ENCODE peak calls at places on chromosomes 1 and 21, in eight cellular contexts. One of them, this sample, is unnamed. For H3K4me1, the result is how much of the 10 kb centered on the place peaks cover.

GRCh38 chr1:88302843-88303486 is 381.1 kb upstream of the PKN2 start:
- DNase-seq in adipocyte: peak
- DNase-seq in tibial nerve: no peak
- DNase-seq in right lobe of liver: no peak
- DNase-seq in tibial artery: no peak
- DNase-seq in lower lobe of right lung: no peak
- DNase-seq in aorta: no peak
- DNase-seq in naive thymus-derived CD4-positive, alpha-beta T cell: no peak
- DNase-seq in this sample: no peak

GRCh38 chr1:180363596-180363995 is 133.5 kb downstream of the LHX4 start:
- DNase-seq in tibial nerve: no peak
- DNase-seq in naive thymus-derived CD4-positive, alpha-beta T cell: no peak
- DNase-seq in aorta: no peak
- DNase-seq in adipocyte: no peak
- DNase-seq in right lobe of liver: no peak
- DNase-seq in tibial artery: no peak
- DNase-seq in lower lobe of right lung: no peak
- DNase-seq in this sample: no peak

GRCh38 chr1:228096416-228097332 is 6.5 kb downstream of the C1orf35 start:
- DNase-seq in tibial artery: peak
- DNase-seq in lower lobe of right lung: no peak
- DNase-seq in aorta: no peak
- DNase-seq in tibial nerve: no peak
- DNase-seq in naive thymus-derived CD4-positive, alpha-beta T cell: no peak
- DNase-seq in right lobe of liver: no peak
- DNase-seq in adipocyte: no peak
- DNase-seq in this sample: no peak

GRCh38 chr1:39491146-39491921 is at the start of gene BMP8A:
- DNase-seq in tibial nerve: no peak
- DNase-seq in naive thymus-derived CD4-positive, alpha-beta T cell: peak
- DNase-seq in adipocyte: peak
- DNase-seq in right lobe of liver: peak
- DNase-seq in tibial artery: peak
- DNase-seq in aorta: peak
- DNase-seq in lower lobe of right lung: peak
- DNase-seq in this sample: peak

GRCh38 chr1:42943166-42943565 is 15.5 kb downstream of the SLC2A1 start:
- DNase-seq in naive thymus-derived CD4-positive, alpha-beta T cell: peak
- DNase-seq in right lobe of liver: peak
- DNase-seq in aorta: no peak
- DNase-seq in lower lobe of right lung: peak
- DNase-seq in adipocyte: no peak
- DNase-seq in tibial nerve: no peak
- DNase-seq in tibial artery: peak
- DNase-seq in this sample: peak

GRCh38 chr21:33997432-33997831 is 75.9 kb upstream of the MRPS6 start:
- DNase-seq in tibial artery: no peak
- DNase-seq in adipocyte: no peak
- DNase-seq in tibial nerve: no peak
- DNase-seq in right lobe of liver: no peak
- DNase-seq in lower lobe of right lung: no peak
- DNase-seq in aorta: no peak
- DNase-seq in naive thymus-derived CD4-positive, alpha-beta T cell: no peak
- DNase-seq in this sample: no peak

GRCh38 chr1:166858726-166859419 is 17.2 kb downstream of the TADA1 start:
- DNase-seq in aorta: no peak
- DNase-seq in naive thymus-derived CD4-positive, alpha-beta T cell: no peak
- DNase-seq in lower lobe of right lung: no peak
- DNase-seq in adipocyte: no peak
- DNase-seq in tibial nerve: no peak
- DNase-seq in right lobe of liver: no peak
- DNase-seq in tibial artery: no peak
- DNase-seq in this sample: no peak

GRCh38 chr1:201559679-201560162 is 20.8 kb downstream of the NAV1 start:
- DNase-seq in adipocyte: peak
- DNase-seq in lower lobe of right lung: peak
- DNase-seq in naive thymus-derived CD4-positive, alpha-beta T cell: peak
- DNase-seq in tibial nerve: peak
- DNase-seq in right lobe of liver: peak
- DNase-seq in aorta: peak
- DNase-seq in tibial artery: peak
- DNase-seq in this sample: peak

GRCh38 chr21:35989185-35989735 is 71.1 kb downstream of the SETD4 start:
- DNase-seq in tibial artery: peak
- DNase-seq in lower lobe of right lung: peak
- DNase-seq in aorta: peak
- DNase-seq in right lobe of liver: no peak
- DNase-seq in adipocyte: peak
- DNase-seq in naive thymus-derived CD4-positive, alpha-beta T cell: no peak
- DNase-seq in tibial nerve: peak
- DNase-seq in this sample: peak

GRCh38 chr1:63969461-63969893 is 195.7 kb downstream of the ROR1 start:
- DNase-seq in naive thymus-derived CD4-positive, alpha-beta T cell: no peak
- DNase-seq in aorta: no peak
- DNase-seq in tibial nerve: no peak
- DNase-seq in adipocyte: no peak
- DNase-seq in lower lobe of right lung: no peak
- DNase-seq in right lobe of liver: no peak
- DNase-seq in tibial artery: no peak
- DNase-seq in this sample: peak

GRCh38 chr1:241589524-241589923 is 50.6 kb downstream of the CHML start:
- DNase-seq in lower lobe of right lung: no peak
- DNase-seq in tibial nerve: no peak
- DNase-seq in right lobe of liver: no peak
- DNase-seq in naive thymus-derived CD4-positive, alpha-beta T cell: no peak
- DNase-seq in tibial artery: no peak
- DNase-seq in adipocyte: no peak
- DNase-seq in aorta: no peak
- DNase-seq in this sample: no peak

GRCh38 chr1:161068306-161069200 is 1.1 kb downstream of the ARHGAP30 start:
- DNase-seq in adipocyte: no peak
- DNase-seq in naive thymus-derived CD4-positive, alpha-beta T cell: peak
- DNase-seq in tibial artery: peak
- DNase-seq in tibial nerve: no peak
- DNase-seq in aorta: peak
- DNase-seq in right lobe of liver: peak
- DNase-seq in lower lobe of right lung: peak
- DNase-seq in this sample: no peak

GRCh38 chr1:12052008-12052573 is 11.0 kb upstream of the TNFRSF8 start:
- DNase-seq in tibial nerve: no peak
- DNase-seq in right lobe of liver: no peak
- DNase-seq in naive thymus-derived CD4-positive, alpha-beta T cell: no peak
- DNase-seq in aorta: peak
- DNase-seq in adipocyte: peak
- DNase-seq in tibial artery: peak
- DNase-seq in lower lobe of right lung: no peak
- DNase-seq in this sample: peak

GRCh38 chr21:38434913-38435533 is 63.3 kb downstream of the ERG start:
- DNase-seq in tibial nerve: no peak
- DNase-seq in right lobe of liver: no peak
- DNase-seq in adipocyte: peak
- DNase-seq in lower lobe of right lung: no peak
- DNase-seq in tibial artery: peak
- DNase-seq in aorta: no peak
- DNase-seq in naive thymus-derived CD4-positive, alpha-beta T cell: no peak
- DNase-seq in this sample: peak

GRCh38 chr1:36322786-36323635 is 434 bp downstream of the EVA1B start:
- DNase-seq in right lobe of liver: no peak
- DNase-seq in adipocyte: peak
- DNase-seq in naive thymus-derived CD4-positive, alpha-beta T cell: peak
- DNase-seq in tibial nerve: peak
- DNase-seq in aorta: peak
- DNase-seq in lower lobe of right lung: peak
- DNase-seq in tibial artery: peak
- DNase-seq in this sample: peak

GRCh38 chr1:56645663-56646330 is 683 bp downstream of the PRKAA2 start:
- DNase-seq in adipocyte: no peak
- DNase-seq in tibial artery: peak
- DNase-seq in aorta: peak
- DNase-seq in right lobe of liver: no peak
- DNase-seq in lower lobe of right lung: no peak
- DNase-seq in naive thymus-derived CD4-positive, alpha-beta T cell: no peak
- DNase-seq in tibial nerve: no peak
- DNase-seq in this sample: peak

GRCh38 chr1:24963099-24963872 is 33.2 kb upstream of the RUNX3 start:
- DNase-seq in naive thymus-derived CD4-positive, alpha-beta T cell: peak
- DNase-seq in tibial artery: no peak
- DNase-seq in aorta: no peak
- DNase-seq in lower lobe of right lung: no peak
- DNase-seq in right lobe of liver: no peak
- DNase-seq in adipocyte: no peak
- DNase-seq in tibial nerve: no peak
- DNase-seq in this sample: no peak

GRCh38 chr1:198088360-198089071 is 68.3 kb upstream of the NEK7 start:
- DNase-seq in tibial nerve: no peak
- DNase-seq in lower lobe of right lung: peak
- DNase-seq in tibial artery: no peak
- DNase-seq in naive thymus-derived CD4-positive, alpha-beta T cell: peak
- DNase-seq in aorta: no peak
- DNase-seq in adipocyte: peak
- DNase-seq in right lobe of liver: no peak
- DNase-seq in this sample: peak

GRCh38 chr1:154497026-154497806 is 4.8 kb upstream of the TDRD10 start:
- DNase-seq in tibial nerve: no peak
- DNase-seq in aorta: no peak
- DNase-seq in lower lobe of right lung: peak
- DNase-seq in adipocyte: no peak
- DNase-seq in tibial artery: no peak
- DNase-seq in right lobe of liver: peak
- DNase-seq in naive thymus-derived CD4-positive, alpha-beta T cell: peak
- DNase-seq in this sample: no peak

GRCh38 chr1:76158126-76158525 is 83.6 kb downstream of the ST6GALNAC3 start:
- DNase-seq in aorta: no peak
- DNase-seq in tibial artery: no peak
- DNase-seq in lower lobe of right lung: no peak
- DNase-seq in adipocyte: peak
- DNase-seq in tibial nerve: no peak
- DNase-seq in naive thymus-derived CD4-positive, alpha-beta T cell: no peak
- DNase-seq in right lobe of liver: no peak
- DNase-seq in this sample: no peak

GRCh38 chr1:115782571-115783281 is 14.2 kb upstream of the CASQ2 start:
- DNase-seq in right lobe of liver: no peak
- DNase-seq in naive thymus-derived CD4-positive, alpha-beta T cell: no peak
- DNase-seq in tibial nerve: no peak
- DNase-seq in lower lobe of right lung: no peak
- DNase-seq in adipocyte: peak
- DNase-seq in tibial artery: no peak
- DNase-seq in aorta: no peak
- DNase-seq in this sample: peak

GRCh38 chr1:169834869-169835268 is 40.2 kb upstream of the METTL18 start:
- DNase-seq in lower lobe of right lung: no peak
- DNase-seq in tibial nerve: no peak
- DNase-seq in right lobe of liver: no peak
- DNase-seq in aorta: no peak
- DNase-seq in tibial artery: no peak
- DNase-seq in adipocyte: no peak
- DNase-seq in naive thymus-derived CD4-positive, alpha-beta T cell: no peak
- DNase-seq in this sample: no peak
- H3K4me1 ChIP-seq in lower lobe of right lung: under half
- H3K4me1 ChIP-seq in tibial nerve: under half
- H3K4me1 ChIP-seq in right lobe of liver: under half
- H3K4me1 ChIP-seq in aorta: under half
- H3K4me1 ChIP-seq in tibial artery: under half
- H3K4me1 ChIP-seq in adipocyte: under half
- H3K4me1 ChIP-seq in naive thymus-derived CD4-positive, alpha-beta T cell: under half
- H3K4me1 ChIP-seq in this sample: under half

DNA sequence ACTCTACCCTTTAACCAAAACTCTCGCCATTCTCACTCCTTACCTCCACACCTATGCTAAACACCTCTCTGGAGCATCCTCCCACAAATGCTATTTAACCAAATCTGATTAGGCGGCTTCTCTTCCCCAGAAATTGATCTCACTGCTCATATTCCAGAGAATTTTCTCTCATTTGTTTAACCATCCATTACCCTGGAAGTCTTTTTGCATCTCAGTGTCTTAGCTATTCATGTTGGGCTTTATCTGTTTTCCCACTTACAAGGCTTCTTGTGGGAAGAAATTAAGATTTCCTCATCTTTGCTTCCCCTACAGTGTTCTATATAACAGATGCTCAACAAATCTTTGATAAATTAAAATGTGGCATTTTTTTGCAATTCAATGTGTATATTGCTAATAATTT is 45.5 kb downstream of the MYSM1 start:
- DNase-seq in tibial artery: no peak
- DNase-seq in adipocyte: no peak
- DNase-seq in right lobe of liver: no peak
- DNase-seq in tibial nerve: no peak
- DNase-seq in aorta: no peak
- DNase-seq in lower lobe of right lung: no peak
- DNase-seq in naive thymus-derived CD4-positive, alpha-beta T cell: no peak
- DNase-seq in this sample: no peak
- H3K4me3 ChIP-seq in tibial artery: no peak
- H3K4me3 ChIP-seq in adipocyte: no peak
- H3K4me3 ChIP-seq in right lobe of liver: no peak
- H3K4me3 ChIP-seq in tibial nerve: no peak
- H3K4me3 ChIP-seq in aorta: no peak
- H3K4me3 ChIP-seq in lower lobe of right lung: no peak
- H3K4me3 ChIP-seq in naive thymus-derived CD4-positive, alpha-beta T cell: no peak
- H3K4me3 ChIP-seq in this sample: no peak

GRCh38 chr1:165852896-165853295 is 25.5 kb downstream of the UCK2 start:
- DNase-seq in lower lobe of right lung: no peak
- DNase-seq in tibial nerve: no peak
- DNase-seq in aorta: no peak
- DNase-seq in tibial artery: no peak
- DNase-seq in naive thymus-derived CD4-positive, alpha-beta T cell: no peak
- DNase-seq in adipocyte: no peak
- DNase-seq in right lobe of liver: no peak
- DNase-seq in this sample: no peak
- H3K4me1 ChIP-seq in lower lobe of right lung: under half
- H3K4me1 ChIP-seq in tibial nerve: under half
- H3K4me1 ChIP-seq in aorta: under half
- H3K4me1 ChIP-seq in tibial artery: under half
- H3K4me1 ChIP-seq in naive thymus-derived CD4-positive, alpha-beta T cell: under half
- H3K4me1 ChIP-seq in adipocyte: under half
- H3K4me1 ChIP-seq in right lobe of liver: under half
- H3K4me1 ChIP-seq in this sample: under half

GRCh38 chr1:44810101-44810761 is 1.9 kb downstream of the BTBD19 start:
- DNase-seq in tibial artery: peak
- DNase-seq in right lobe of liver: peak
- DNase-seq in naive thymus-derived CD4-positive, alpha-beta T cell: peak
- DNase-seq in tibial nerve: peak
- DNase-seq in lower lobe of right lung: peak
- DNase-seq in adipocyte: peak
- DNase-seq in aorta: peak
- DNase-seq in this sample: no peak

GRCh38 chr1:44811714-44812151 is 3.4 kb downstream of the BTBD19 start:
- DNase-seq in adipocyte: peak
- DNase-seq in aorta: peak
- DNase-seq in right lobe of liver: peak
- DNase-seq in tibial artery: peak
- DNase-seq in lower lobe of right lung: peak
- DNase-seq in tibial nerve: no peak
- DNase-seq in naive thymus-derived CD4-positive, alpha-beta T cell: no peak
- DNase-seq in this sample: no peak

GRCh38 chr1:44808938-44809917 is 905 bp downstream of the BTBD19 start:
- DNase-seq in naive thymus-derived CD4-positive, alpha-beta T cell: peak
- DNase-seq in tibial artery: peak
- DNase-seq in lower lobe of right lung: peak
- DNase-seq in aorta: peak
- DNase-seq in tibial nerve: no peak
- DNase-seq in right lobe of liver: peak
- DNase-seq in adipocyte: peak
- DNase-seq in this sample: no peak

GRCh38 chr1:44812822-44813543 is 4.7 kb downstream of the BTBD19 start:
- DNase-seq in lower lobe of right lung: peak
- DNase-seq in right lobe of liver: peak
- DNase-seq in aorta: peak
- DNase-seq in adipocyte: no peak
- DNase-seq in tibial nerve: no peak
- DNase-seq in naive thymus-derived CD4-positive, alpha-beta T cell: no peak
- DNase-seq in tibial artery: peak
- DNase-seq in this sample: no peak

GRCh38 chr1:44811234-44811633 is 2.9 kb downstream of the BTBD19 start:
- DNase-seq in aorta: no peak
- DNase-seq in lower lobe of right lung: peak
- DNase-seq in adipocyte: no peak
- DNase-seq in tibial nerve: peak
- DNase-seq in tibial artery: no peak
- DNase-seq in right lobe of liver: no peak
- DNase-seq in naive thymus-derived CD4-positive, alpha-beta T cell: no peak
- DNase-seq in this sample: no peak
- H3K4me3 ChIP-seq in aorta: no peak
- H3K4me3 ChIP-seq in lower lobe of right lung: no peak
- H3K4me3 ChIP-seq in adipocyte: peak
- H3K4me3 ChIP-seq in tibial nerve: no peak
- H3K4me3 ChIP-seq in tibial artery: no peak
- H3K4me3 ChIP-seq in right lobe of liver: no peak
- H3K4me3 ChIP-seq in naive thymus-derived CD4-positive, alpha-beta T cell: no peak
- H3K4me3 ChIP-seq in this sample: no peak

This sample was measured in mammary epithelial cell.